ENCODE peak calls at places on chromosomes 11 and 22, in six cellular contexts. H is suprapubic skin, Z is transverse colon, G is HCT116, D is sigmoid colon, K is stomach. I is an unnamed sample.

GRCh38 chr11:9726313-9727022 is 62.6 kb downstream of the SWAP70 start:
- DNase-seq in H (no peak), D (no peak), G (peak; percentile 23), Z (no peak), K (no peak), I (no peak)

GRCh38 chr11:8699903-8700302 is 17.3 kb downstream of the RPL27A start:
- DNase-seq in G (no peak), K (no peak), D (peak; percentile 65), H (no peak), Z (peak; percentile 33), I (no peak)

GRCh38 chr11:2799881-2800654 is 85.5 kb downstream of the CDKN1C start:
- DNase-seq in D (peak; percentile 62), G (no peak), Z (peak; percentile 6), K (peak; percentile 38), H (peak; percentile 74), I (no peak)

GRCh38 chr11:50088231-50088630 is 55.6 kb downstream of the OR4C45 start:
- DNase-seq in H (no peak), Z (no peak), G (no peak), K (no peak), D (no peak), I (no peak)

GRCh38 chr11:91926967-91927366 is 297.7 kb upstream of the FAT3 start:
- DNase-seq in H (no peak), D (peak; percentile 90), Z (peak; percentile 40), K (no peak), G (no peak), I (no peak)

GRCh38 chr11:130528301-130528651 is 79.8 kb downstream of the ADAMTS15 start:
- DNase-seq in Z (no peak), G (no peak), D (no peak), K (no peak), H (no peak), I (no peak)

GRCh38 chr22:17788023-17788330 is 13.7 kb upstream of the BID start:
- DNase-seq in K (no peak), G (no peak), Z (no peak), H (no peak), D (no peak), I (no peak)

GRCh38 chr11:88480217-88480616 is 142.7 kb upstream of the CTSC start:
- DNase-seq in K (no peak), H (no peak), D (no peak), G (no peak), Z (no peak), I (no peak)

GRCh38 chr11:86396403-86396802 is 21.7 kb downstream of the CCDC81 start:
- DNase-seq in Z (no peak), K (no peak), H (no peak), G (no peak), D (no peak), I (no peak)

GRCh38 chr11:36750349-36750748 is 152.3 kb upstream of the RAG2 start:
- DNase-seq in G (no peak), D (no peak), H (no peak), Z (no peak), K (no peak), I (no peak)

GRCh38 chr11:119319702-119320592 is 3.0 kb upstream of the MCAM start:
- DNase-seq in H (peak; percentile 73), D (peak; percentile 71), K (no peak), G (no peak), Z (no peak), I (peak; percentile 12)

GRCh38 chr11:13667245-13667644 is 1.2 kb upstream of the FAR1 start:
- DNase-seq in K (no peak), H (no peak), D (no peak), Z (no peak), G (no peak), I (no peak)

GRCh38 chr22:48240935-48241230 is 1478.4 kb downstream of the TBC1D22A start:
- DNase-seq in Z (no peak), H (peak; percentile 21), G (no peak), K (peak; percentile 16), D (no peak), I (no peak)

GRCh38 chr22:29733362-29734322 is 13.8 kb downstream of the CABP7 start:
- DNase-seq in D (no peak), Z (peak; percentile 33), G (no peak), K (no peak), H (no peak), I (no peak)

GRCh38 chr11:45739866-45740265 is 65.1 kb upstream of the SLC35C1 start:
- DNase-seq in K (no peak), G (no peak), H (no peak), D (no peak), Z (no peak), I (no peak)

GRCh38 chr11:103749158-103749557 is 287.3 kb upstream of the DDI1 start:
- DNase-seq in K (no peak), Z (no peak), D (no peak), H (no peak), G (no peak), I (no peak)

GRCh38 chr11:1779034-1779805 is 15.5 kb upstream of the CTSD start:
- DNase-seq in Z (no peak), K (no peak), D (peak; percentile 51), H (peak; percentile 65), G (no peak), I (no peak)

GRCh38 chr11:108220721-108221346 is 1.6 kb downstream of the NPAT start:
- DNase-seq in G (no peak), D (no peak), K (no peak), Z (no peak), H (no peak), I (no peak)

GRCh38 chr11:120660024-120660565 is 148.5 kb downstream of the GRIK4 start:
- DNase-seq in H (no peak), G (peak; percentile 46), K (peak; percentile 29), D (no peak), Z (peak; percentile 41), I (peak; percentile 49)

GRCh38 chr11:11580831-11581492 is 40.8 kb downstream of the GALNT18 start:
- DNase-seq in D (no peak), H (no peak), Z (no peak), G (no peak), K (no peak), I (no peak)

GRCh38 chr11:28009383-28009782 is 98.6 kb downstream of the KIF18A start:
- DNase-seq in K (no peak), G (no peak), H (no peak), D (no peak), Z (no peak), I (no peak)

GRCh38 chr11:27524155-27524554 is 17.6 kb upstream of the LIN7C start:
- DNase-seq in G (peak; percentile 35), H (no peak), Z (no peak), K (no peak), D (no peak), I (no peak)

GRCh38 chr11:118049771-118050170 is 27.1 kb upstream of the TMPRSS4 start:
- DNase-seq in Z (no peak), D (no peak), K (peak; percentile 4), H (peak; percentile 34), G (no peak), I (no peak)

GRCh38 chr11:66326261-66327111 is 9.6 kb upstream of the CD248 start:
- DNase-seq in D (peak; percentile 82), Z (no peak), K (no peak), G (no peak), H (no peak), I (no peak)

GRCh38 chr22:41822289-41823057 is 10.4 kb upstream of the SREBF2 start:
- DNase-seq in H (no peak), Z (no peak), G (peak; percentile 62), K (no peak), D (no peak), I (no peak)
- TF ChIP-seq POLR2AphosphoS5 in H (no peak), Z (peak; percentile 17), G (no peak), K (peak; percentile 39), D (no peak), I (no peak)

GRCh38 chr22:44026630-44027511 is 2.8 kb downstream of the PARVB start:
- DNase-seq in Z (peak; percentile 87), G (no peak), H (peak; percentile 90), K (peak; percentile 70), D (peak; percentile 85), I (peak; percentile 76)
- TF ChIP-seq POLR2A in Z (peak; percentile 44), G (no peak), H (peak; percentile 42), K (no peak), D (peak; percentile 8), I (peak; percentile 90)

GRCh38 chr22:31618057-31618456 is 44.0 kb downstream of the PISD start:
- DNase-seq in H (no peak), D (no peak), G (no peak), Z (no peak), K (no peak), I (no peak)

GRCh38 chr22:31614781-31615480 is 47.1 kb downstream of the PISD start:
- DNase-seq in K (no peak), D (peak; percentile 50), G (no peak), Z (no peak), H (no peak), I (no peak)

GRCh38 chr22:31615481-31615840 is 46.6 kb downstream of the PISD start:
- DNase-seq in H (no peak), Z (no peak), D (no peak), K (no peak), G (no peak), I (no peak)

GRCh38 chr22:31615940-31616314 is 46.1 kb downstream of the PISD start:
- DNase-seq in G (no peak), Z (no peak), H (no peak), D (no peak), K (no peak), I (peak; percentile 38)

DNA sequence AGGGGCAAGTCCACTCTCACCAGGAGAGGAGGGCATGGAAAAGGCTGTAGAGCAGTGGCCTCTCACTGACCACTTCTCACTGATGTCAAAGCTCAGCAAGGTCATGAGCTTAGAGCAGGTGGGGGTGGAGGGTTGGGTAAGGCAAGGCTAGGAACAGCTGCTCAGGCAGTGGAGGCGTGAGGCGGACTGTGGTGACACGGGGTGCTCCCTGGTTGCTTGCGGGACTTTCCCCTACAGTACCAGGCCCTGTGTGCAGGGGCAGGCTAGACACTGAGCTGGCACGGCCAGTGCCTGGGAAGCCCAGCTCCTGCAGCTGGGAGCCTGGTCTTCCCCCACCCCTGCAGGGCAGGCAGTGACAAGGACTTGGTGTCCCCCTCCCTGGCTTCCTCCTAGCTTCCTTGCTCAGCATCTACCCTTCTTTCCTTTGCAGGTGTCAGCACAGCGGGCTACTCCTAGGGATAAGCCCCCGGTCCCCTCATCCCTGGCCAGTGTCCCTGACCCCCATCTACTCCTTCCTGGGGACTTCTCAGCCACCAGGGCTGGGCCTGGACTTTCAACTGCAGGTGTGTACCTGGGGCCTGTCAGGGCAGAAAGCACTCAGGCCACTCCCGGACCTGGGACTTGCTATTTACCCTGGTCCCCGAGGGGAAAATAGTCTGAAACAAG is 45.6 kb downstream of the PISD start:
- DNase-seq in Z (no peak), G (no peak), D (no peak), H (no peak), K (no peak), I (peak; percentile 54)
- TF ChIP-seq POLR2AphosphoS5 in Z (no peak), G (no peak), D (no peak), H (no peak), K (no peak), I (no peak)

DNA sequence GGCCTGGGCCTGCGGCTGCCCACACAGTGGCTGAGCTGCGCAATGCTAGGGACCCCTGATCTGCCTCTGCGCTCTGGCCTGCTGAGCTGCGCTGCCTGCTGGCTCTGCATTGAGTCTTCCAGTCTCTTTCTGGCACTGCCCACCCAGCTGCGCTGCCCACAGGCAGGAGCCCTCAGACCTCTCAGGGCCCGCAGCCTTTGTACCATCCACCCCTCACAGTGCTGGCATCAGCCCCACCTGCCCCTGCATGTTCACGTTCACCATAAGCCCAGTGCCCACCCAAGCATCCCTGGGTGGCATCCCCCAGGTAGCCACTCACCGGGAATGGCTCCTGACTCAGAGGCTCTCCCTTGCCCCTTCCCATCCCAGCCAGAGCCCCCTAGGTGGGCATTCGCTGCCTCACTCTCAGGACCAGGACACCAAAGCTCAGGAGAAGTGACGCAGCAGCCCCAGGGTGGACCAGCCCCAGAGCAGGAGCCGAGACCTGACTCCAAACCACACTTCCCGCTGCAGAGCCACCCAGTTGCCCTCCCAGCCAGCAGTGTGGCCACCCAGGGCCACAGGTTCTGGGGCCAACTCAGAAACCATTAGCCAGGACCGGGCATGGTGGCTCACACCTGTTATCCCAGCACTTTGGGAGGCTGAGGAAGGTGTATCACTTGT is 21.7 kb upstream of the COMT start:
- DNase-seq in Z (no peak), D (no peak), G (no peak), H (no peak), K (no peak), I (no peak)
- TF ChIP-seq POLR2A in Z (no peak), D (no peak), G (no peak), H (no peak), K (no peak), I (no peak)